ENCODE peak calls at places on chromosomes 4 and X, in five cellular contexts. One of them, this sample, is unnamed.

GRCh38 chrX:39304746-39305145 is 503.5 kb downstream of the MID1IP1 start:
- DNase-seq in mammary epithelial cell: no peak
- DNase-seq in lower leg skin: no peak
- DNase-seq in fibroblast of lung: no peak
- DNase-seq in psoas muscle: no peak
- DNase-seq in this sample: no peak

GRCh38 chrX:154356596-154356995 is 17.8 kb downstream of the FLNA start:
- DNase-seq in psoas muscle: no peak
- DNase-seq in mammary epithelial cell: no peak
- DNase-seq in fibroblast of lung: no peak
- DNase-seq in lower leg skin: no peak
- DNase-seq in this sample: no peak

GRCh38 chr4:98919996-98920395 is 8.9 kb downstream of the EIF4E start:
- DNase-seq in fibroblast of lung: peak
- DNase-seq in lower leg skin: no peak
- DNase-seq in mammary epithelial cell: peak
- DNase-seq in psoas muscle: no peak
- DNase-seq in this sample: no peak

GRCh38 chr4:80219301-80220025 is 22.2 kb downstream of the PRDM8 start:
- DNase-seq in lower leg skin: no peak
- DNase-seq in fibroblast of lung: peak
- DNase-seq in mammary epithelial cell: no peak
- DNase-seq in psoas muscle: no peak
- DNase-seq in this sample: no peak

GRCh38 chrX:50697691-50698090 is 116.3 kb downstream of the SHROOM4 start:
- DNase-seq in lower leg skin: no peak
- DNase-seq in psoas muscle: no peak
- DNase-seq in fibroblast of lung: peak
- DNase-seq in mammary epithelial cell: peak
- DNase-seq in this sample: no peak

GRCh38 chrX:154349359-154349935 is 25.0 kb downstream of the FLNA start:
- DNase-seq in mammary epithelial cell: no peak
- DNase-seq in fibroblast of lung: no peak
- DNase-seq in psoas muscle: peak
- DNase-seq in lower leg skin: no peak
- DNase-seq in this sample: no peak

GRCh38 chrX:119880552-119881437 is 9.2 kb downstream of the NDUFA1 start:
- DNase-seq in fibroblast of lung: peak
- DNase-seq in mammary epithelial cell: peak
- DNase-seq in psoas muscle: no peak
- DNase-seq in lower leg skin: no peak
- DNase-seq in this sample: no peak

GRCh38 chr4:39375478-39375877 is 9.3 kb upstream of the RFC1 start:
- DNase-seq in lower leg skin: no peak
- DNase-seq in psoas muscle: no peak
- DNase-seq in mammary epithelial cell: no peak
- DNase-seq in fibroblast of lung: no peak
- DNase-seq in this sample: no peak

GRCh38 chr4:57055873-57056272 is 54.3 kb downstream of the IGFBP7 start:
- DNase-seq in fibroblast of lung: no peak
- DNase-seq in lower leg skin: no peak
- DNase-seq in mammary epithelial cell: no peak
- DNase-seq in psoas muscle: no peak
- DNase-seq in this sample: no peak

GRCh38 chr4:88803600-88804096 is 106.0 kb upstream of the NAP1L5 start:
- DNase-seq in psoas muscle: no peak
- DNase-seq in lower leg skin: no peak
- DNase-seq in fibroblast of lung: peak
- DNase-seq in mammary epithelial cell: peak
- DNase-seq in this sample: no peak

GRCh38 chr4:107666134-107666533 is 53.9 kb downstream of the PAPSS1 start:
- DNase-seq in fibroblast of lung: peak
- DNase-seq in lower leg skin: no peak
- DNase-seq in mammary epithelial cell: no peak
- DNase-seq in psoas muscle: no peak
- DNase-seq in this sample: no peak

GRCh38 chr4:98113005-98113404 is 30.3 kb downstream of the STPG2 start:
- DNase-seq in mammary epithelial cell: peak
- DNase-seq in psoas muscle: no peak
- DNase-seq in fibroblast of lung: peak
- DNase-seq in lower leg skin: no peak
- DNase-seq in this sample: no peak

GRCh38 chr4:166501941-166502382 is 628.9 kb downstream of the TLL1 start:
- DNase-seq in fibroblast of lung: peak
- DNase-seq in lower leg skin: no peak
- DNase-seq in psoas muscle: no peak
- DNase-seq in mammary epithelial cell: no peak
- DNase-seq in this sample: no peak

GRCh38 chr4:141702472-141703182 is 66.2 kb downstream of the IL15 start:
- DNase-seq in fibroblast of lung: no peak
- DNase-seq in lower leg skin: no peak
- DNase-seq in psoas muscle: peak
- DNase-seq in mammary epithelial cell: no peak
- DNase-seq in this sample: no peak

GRCh38 chr4:172709376-172709775 is 459.2 kb upstream of the GALNT7 start:
- DNase-seq in mammary epithelial cell: no peak
- DNase-seq in lower leg skin: no peak
- DNase-seq in fibroblast of lung: no peak
- DNase-seq in psoas muscle: no peak
- DNase-seq in this sample: no peak

GRCh38 chr4:151917145-151917775 is 156.5 kb upstream of the GATB start:
- DNase-seq in psoas muscle: no peak
- DNase-seq in lower leg skin: no peak
- DNase-seq in fibroblast of lung: no peak
- DNase-seq in mammary epithelial cell: no peak
- DNase-seq in this sample: no peak

GRCh38 chr4:73067971-73068394 is 1.5 kb downstream of the COX18 start:
- DNase-seq in lower leg skin: no peak
- DNase-seq in mammary epithelial cell: no peak
- DNase-seq in psoas muscle: no peak
- DNase-seq in fibroblast of lung: peak
- DNase-seq in this sample: no peak

GRCh38 chr4:129822708-129823504 is 727.0 kb downstream of the C4orf33 start:
- DNase-seq in mammary epithelial cell: no peak
- DNase-seq in fibroblast of lung: peak
- DNase-seq in psoas muscle: peak
- DNase-seq in lower leg skin: no peak
- DNase-seq in this sample: no peak

GRCh38 chr4:29560452-29560851 is 1159.7 kb upstream of the PCDH7 start:
- DNase-seq in lower leg skin: no peak
- DNase-seq in fibroblast of lung: no peak
- DNase-seq in psoas muscle: no peak
- DNase-seq in mammary epithelial cell: no peak
- DNase-seq in this sample: no peak

GRCh38 chr4:135238940-135239339 is 1037.4 kb upstream of the PABPC4L start:
- DNase-seq in fibroblast of lung: peak
- DNase-seq in lower leg skin: no peak
- DNase-seq in psoas muscle: no peak
- DNase-seq in mammary epithelial cell: no peak
- DNase-seq in this sample: no peak

DNA sequence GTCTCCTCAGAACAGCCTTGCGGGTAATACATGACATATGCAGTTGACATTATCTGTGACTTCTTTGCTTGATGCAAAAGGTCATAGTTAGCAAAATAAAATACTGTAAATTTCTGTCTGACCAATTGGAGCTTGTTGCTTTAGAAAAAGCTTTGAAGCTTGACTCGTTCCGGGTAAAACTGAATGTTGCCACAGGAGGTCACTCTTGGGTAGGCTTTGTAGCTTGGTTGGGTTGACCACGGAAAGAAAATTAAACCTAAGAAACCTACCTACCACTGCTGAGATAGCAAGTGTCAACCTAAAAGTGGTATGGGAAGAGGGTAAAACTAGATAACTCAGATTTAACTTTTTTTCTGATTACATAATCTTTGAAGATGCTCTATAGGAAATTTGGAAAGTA is 23.2 kb downstream of the PRPS2 start:
- DNase-seq in psoas muscle: no peak
- DNase-seq in fibroblast of lung: peak
- DNase-seq in mammary epithelial cell: peak
- DNase-seq in lower leg skin: no peak
- DNase-seq in this sample: no peak
- TF ChIP-seq CTCF in psoas muscle: peak
- TF ChIP-seq CTCF in fibroblast of lung: peak
- TF ChIP-seq CTCF in mammary epithelial cell: peak
- TF ChIP-seq CTCF in lower leg skin: no peak
- TF ChIP-seq CTCF in this sample: no peak

DNA sequence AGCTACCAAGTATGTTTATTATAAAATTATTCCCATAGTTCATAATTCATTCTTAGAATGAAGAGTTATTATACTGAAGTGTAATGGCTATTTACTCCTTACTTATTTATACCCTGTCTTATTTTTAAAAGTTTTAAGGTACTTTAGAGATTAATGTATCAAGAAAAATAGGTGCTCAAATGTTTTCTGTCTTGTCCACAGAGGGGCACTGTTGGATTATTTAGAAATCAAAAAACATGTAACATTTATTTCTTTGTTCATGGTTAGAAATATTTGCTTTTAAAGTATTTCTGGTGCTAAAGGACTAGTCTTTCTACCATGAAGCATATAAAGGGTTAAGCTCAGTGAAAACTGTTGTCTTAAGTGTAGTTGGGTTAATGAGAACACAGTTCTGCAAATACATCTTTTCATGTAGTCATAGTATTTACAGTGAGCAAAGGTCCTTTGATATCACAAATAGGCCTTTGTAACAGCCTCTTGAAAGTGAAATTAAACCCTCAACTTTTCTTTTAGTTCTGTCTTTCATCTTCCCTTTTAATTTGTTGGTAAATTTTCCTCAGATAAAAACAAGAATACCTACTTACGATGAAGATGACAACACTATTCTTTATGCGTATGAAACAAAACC is 7.7 kb downstream of the SCML1 start:
- DNase-seq in psoas muscle: no peak
- DNase-seq in lower leg skin: no peak
- DNase-seq in fibroblast of lung: no peak
- DNase-seq in mammary epithelial cell: no peak
- DNase-seq in this sample: no peak
- TF ChIP-seq CTCF in psoas muscle: peak
- TF ChIP-seq CTCF in lower leg skin: no peak
- TF ChIP-seq CTCF in fibroblast of lung: peak
- TF ChIP-seq CTCF in mammary epithelial cell: peak
- TF ChIP-seq CTCF in this sample: no peak

DNA sequence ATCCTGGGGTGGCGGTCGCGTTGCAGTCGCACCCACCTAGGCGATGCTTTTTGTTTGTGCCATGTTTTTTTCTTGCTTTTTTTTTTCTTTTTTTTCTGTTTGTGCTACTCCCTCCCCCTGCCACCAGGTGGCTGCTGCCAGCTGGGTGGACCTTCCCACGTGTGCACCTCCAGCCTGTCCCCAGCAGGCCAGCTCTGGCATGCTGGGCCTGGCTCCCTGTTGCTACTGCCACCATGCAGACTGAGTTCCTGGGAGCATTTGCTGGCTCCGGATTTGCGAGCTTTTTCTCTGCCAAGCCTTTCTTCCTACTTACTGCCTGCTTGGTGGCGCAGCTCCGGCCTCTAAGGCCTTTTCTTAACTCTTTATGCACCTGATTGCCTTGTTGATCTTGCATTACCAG is 161.2 kb upstream of the WDFY3 start:
- DNase-seq in fibroblast of lung: peak
- DNase-seq in mammary epithelial cell: peak
- DNase-seq in psoas muscle: no peak
- DNase-seq in lower leg skin: no peak
- DNase-seq in this sample: no peak
- TF ChIP-seq CTCF in fibroblast of lung: peak
- TF ChIP-seq CTCF in mammary epithelial cell: peak
- TF ChIP-seq CTCF in psoas muscle: peak
- TF ChIP-seq CTCF in lower leg skin: no peak
- TF ChIP-seq CTCF in this sample: no peak

DNA sequence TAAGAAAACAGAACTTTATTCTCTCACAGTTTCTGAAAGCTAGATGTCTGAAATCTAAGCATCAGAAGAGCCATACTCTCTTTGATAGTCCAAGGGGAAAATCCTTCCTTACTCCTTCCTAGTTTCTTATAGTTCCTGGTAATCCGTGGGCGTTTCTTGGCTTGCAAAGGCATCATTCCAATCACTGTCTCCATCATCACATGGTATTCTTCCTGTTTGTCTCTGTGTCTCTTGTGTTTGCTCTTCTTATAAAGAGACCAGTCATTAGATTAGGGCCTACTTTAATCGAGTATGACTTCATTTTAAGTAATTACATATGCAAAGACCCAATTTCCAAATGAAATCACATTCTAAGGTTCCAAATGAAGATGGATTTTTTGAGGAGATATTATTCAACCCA is 118.9 kb upstream of the FSTL5 start:
- DNase-seq in lower leg skin: no peak
- DNase-seq in mammary epithelial cell: no peak
- DNase-seq in fibroblast of lung: no peak
- DNase-seq in psoas muscle: no peak
- DNase-seq in this sample: no peak
- TF ChIP-seq CTCF in lower leg skin: no peak
- TF ChIP-seq CTCF in mammary epithelial cell: no peak
- TF ChIP-seq CTCF in fibroblast of lung: no peak
- TF ChIP-seq CTCF in psoas muscle: no peak
- TF ChIP-seq CTCF in this sample: no peak